ENCODE peak calls at places on chromosome 11, in seven cellular contexts. X is heart left ventricle, J is upper lobe of left lung, M is IMR-90, V is testis, K is uterus, R is body of pancreas. T is an unnamed sample.

GRCh38 chr11:126963603-126964353 is 36.8 kb downstream of the KIRREL3 start:
- DNase-seq in X (no peak), J (peak), M (peak), V (no peak), K (no peak), R (no peak), T (no peak)

GRCh38 chr11:119691020-119691666 is 37.9 kb downstream of the NECTIN1 start:
- DNase-seq in X (no peak), J (no peak), M (no peak), V (no peak), K (no peak), R (no peak), T (no peak)

GRCh38 chr11:47571895-47572294 is 6.5 kb downstream of the PTPMT1 start:
- DNase-seq in X (no peak), J (no peak), M (peak), V (no peak), K (no peak), R (no peak), T (no peak)

GRCh38 chr11:65310756-65311155 is 3.9 kb upstream of the CDC42EP2 start:
- DNase-seq in X (no peak), J (no peak), M (peak), V (no peak), K (no peak), R (no peak), T (no peak)

GRCh38 chr11:75597636-75598035 is 35.6 kb downstream of the SERPINH1 start:
- DNase-seq in X (no peak), J (no peak), M (no peak), V (no peak), K (no peak), R (no peak), T (no peak)

GRCh38 chr11:116144387-116144958 is 628.3 kb downstream of the BUD13 start:
- DNase-seq in X (no peak), J (no peak), M (no peak), V (no peak), K (no peak), R (no peak), T (no peak)

GRCh38 chr11:111406589-111406988 is 27.5 kb upstream of the POU2AF1 start:
- DNase-seq in X (no peak), J (no peak), M (no peak), V (no peak), K (no peak), R (no peak), T (no peak)

GRCh38 chr11:68549789-68550484 is 89.4 kb downstream of the PPP6R3 start:
- DNase-seq in X (no peak), J (no peak), M (no peak), V (no peak), K (no peak), R (no peak), T (no peak)

GRCh38 chr11:8722156-8722555 is 39.6 kb downstream of the RPL27A start:
- DNase-seq in X (peak), J (no peak), M (peak), V (no peak), K (peak), R (no peak), T (no peak)

GRCh38 chr11:12807621-12808020 is 133.4 kb downstream of the TEAD1 start:
- DNase-seq in X (no peak), J (peak), M (no peak), V (no peak), K (no peak), R (no peak), T (no peak)

GRCh38 chr11:58561394-58562102 is 14.1 kb downstream of the LPXN start:
- DNase-seq in X (no peak), J (no peak), M (no peak), V (no peak), K (no peak), R (peak), T (no peak)

GRCh38 chr11:12835286-12835685 is 161.1 kb downstream of the TEAD1 start:
- DNase-seq in X (no peak), J (no peak), M (no peak), V (no peak), K (no peak), R (no peak), T (no peak)

GRCh38 chr11:44731685-44732411 is 5.1 kb downstream of the TSPAN18 start:
- DNase-seq in X (no peak), J (no peak), M (no peak), V (no peak), K (no peak), R (no peak), T (no peak)

GRCh38 chr11:9396752-9397151 is 12.3 kb downstream of the IPO7 start:
- DNase-seq in X (no peak), J (no peak), M (no peak), V (no peak), K (no peak), R (no peak), T (no peak)

GRCh38 chr11:62552931-62553838 is 6.6 kb upstream of the AHNAK start:
- DNase-seq in X (peak), J (peak), M (peak), V (peak), K (peak), R (peak), T (no peak)

GRCh38 chr11:2824851-2825250 is 60.7 kb downstream of the CDKN1C start:
- DNase-seq in X (no peak), J (no peak), M (no peak), V (peak), K (no peak), R (peak), T (no peak)

GRCh38 chr11:620935-621814 is 3.6 kb downstream of the CDHR5 start:
- DNase-seq in X (no peak), J (no peak), M (no peak), V (no peak), K (no peak), R (no peak), T (no peak)
- TF ChIP-seq POLR2A in X (no peak), J (no peak), M (no peak), V (no peak), K (no peak), R (no peak), T (no peak)

GRCh38 chr11:27507561-27508322 is 1.2 kb upstream of the LIN7C start:
- DNase-seq in X (no peak), J (no peak), M (no peak), V (no peak), K (no peak), R (no peak), T (no peak)

GRCh38 chr11:27505781-27506180 is 788 bp downstream of the LIN7C start:
- DNase-seq in X (no peak), J (no peak), M (peak), V (no peak), K (no peak), R (no peak), T (no peak)

GRCh38 chr11:27501102-27501501 is 5.5 kb downstream of the LIN7C start:
- DNase-seq in X (no peak), J (no peak), M (no peak), V (no peak), K (no peak), R (no peak), T (no peak)

GRCh38 chr11:27509953-27510352 is 3.4 kb upstream of the LIN7C start:
- DNase-seq in X (no peak), J (no peak), M (no peak), V (no peak), K (no peak), R (no peak), T (no peak)

DNA sequence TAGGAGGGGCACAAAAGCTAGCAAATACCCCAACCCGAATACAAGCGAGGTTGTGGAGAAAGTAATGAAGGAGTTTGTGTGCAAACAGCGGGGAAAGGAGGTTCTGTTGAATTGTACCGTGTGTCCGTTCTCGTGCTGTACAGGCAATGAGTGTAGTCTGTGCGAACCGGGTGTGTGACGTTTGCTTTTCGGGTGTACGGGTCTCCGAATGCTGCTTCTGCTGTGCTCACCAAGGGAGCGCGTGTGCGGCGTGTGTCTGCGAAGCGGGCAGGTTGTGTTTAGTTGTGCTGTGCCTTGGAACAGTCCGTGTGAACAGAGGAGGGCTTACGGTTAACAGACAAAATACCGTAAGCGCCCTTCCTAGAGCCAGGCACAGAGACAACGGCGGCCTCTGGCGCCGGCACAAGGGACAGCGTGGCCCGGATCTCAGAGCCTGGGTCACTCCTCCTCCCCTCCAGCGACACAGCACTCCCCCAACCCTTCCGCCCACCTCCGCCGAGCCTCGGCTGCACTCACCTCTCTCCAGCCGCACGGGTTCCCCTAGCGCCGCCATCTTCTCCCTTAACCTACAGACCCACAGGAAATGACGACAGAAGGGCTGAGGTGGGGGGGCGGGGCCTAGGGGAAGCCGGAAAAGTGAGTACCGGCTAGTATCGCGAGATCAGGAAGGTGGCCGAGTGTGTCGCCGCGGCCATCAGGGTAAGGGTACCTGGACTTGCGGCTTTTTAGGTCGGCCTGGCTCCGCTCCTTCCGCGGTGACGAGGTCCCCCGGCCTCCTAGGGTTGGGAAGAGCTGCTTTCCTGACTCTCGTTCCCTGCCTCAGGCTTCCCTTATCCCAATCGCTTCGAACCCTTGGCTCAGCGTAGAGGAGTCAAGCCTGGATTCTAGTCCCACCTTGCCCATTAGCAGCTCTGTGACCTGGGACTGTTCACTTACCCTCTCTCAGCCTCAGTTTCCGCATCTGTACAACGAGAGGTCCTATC is at the start of gene LIN7C:
- DNase-seq in X (peak), J (peak), M (peak), V (peak), K (peak), R (peak), T (peak)
- H3K27ac ChIP-seq in X (peak), J (peak), M (peak), V (peak), K (peak), R (peak), T (peak)

DNA sequence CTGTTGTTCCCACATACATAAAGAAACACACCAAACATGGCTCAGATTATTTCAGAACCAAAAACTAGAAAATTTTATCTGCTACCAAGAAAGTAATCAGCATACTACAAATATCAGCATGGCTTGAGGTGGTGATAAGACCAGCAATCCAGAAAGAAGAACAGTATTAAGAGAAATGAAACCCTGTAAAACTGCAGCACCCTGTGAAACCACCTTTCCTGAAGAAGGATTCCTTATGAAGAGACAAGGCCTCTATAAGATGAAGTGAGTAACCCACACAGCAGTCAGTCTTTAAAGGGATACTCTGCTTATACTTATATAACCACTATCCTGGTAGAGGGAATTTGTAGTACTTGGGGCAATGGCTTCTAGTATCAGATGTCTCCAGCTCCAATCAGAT is 49.9 kb downstream of the RSF1 start:
- DNase-seq in X (no peak), J (no peak), M (no peak), V (no peak), K (no peak), R (no peak), T (no peak)
- TF ChIP-seq POLR2A in X (no peak), J (no peak), M (no peak), V (no peak), K (no peak), R (no peak), T (no peak)

GRCh38 chr11:85406841-85407240 is 220.3 kb downstream of the DLG2 start:
- DNase-seq in X (no peak), J (no peak), M (no peak), V (no peak), K (no peak), R (no peak), T (no peak)

GRCh38 chr11:85407648-85408047 is 219.5 kb downstream of the DLG2 start:
- DNase-seq in X (no peak), J (no peak), M (no peak), V (no peak), K (no peak), R (no peak), T (no peak)

DNA sequence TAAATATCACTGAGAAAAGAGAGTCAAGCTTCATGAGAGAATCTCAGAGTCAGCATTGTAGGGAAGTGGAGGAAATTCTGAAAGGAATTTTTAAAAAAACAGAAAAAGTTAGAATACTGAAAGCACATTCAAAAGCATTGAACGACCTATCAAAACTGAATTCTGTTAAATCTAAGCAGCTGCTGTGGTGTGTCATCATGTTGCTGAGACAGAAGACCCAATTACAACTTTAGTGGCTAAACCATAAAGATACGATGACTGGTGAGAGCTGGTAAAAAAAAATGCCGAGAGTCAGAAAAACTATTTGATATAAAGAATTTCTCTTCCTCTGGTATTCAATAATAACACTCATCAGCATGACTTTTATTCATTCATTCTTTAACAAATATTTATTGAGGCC is 220.8 kb downstream of the DLG2 start:
- DNase-seq in X (no peak), J (no peak), M (no peak), V (no peak), K (no peak), R (no peak), T (no peak)
- H3K27ac ChIP-seq in X (no peak), J (no peak), M (no peak), V (no peak), K (no peak), R (no peak), T (no peak)

GRCh38 chr11:33696931-33697638 is 3.5 kb downstream of the C11orf91 start:
- DNase-seq in X (no peak), J (no peak), M (no peak), V (no peak), K (no peak), R (no peak), T (peak)
- TF ChIP-seq POLR2A in X (no peak), J (no peak), M (no peak), V (no peak), K (no peak), R (no peak), T (no peak)

GRCh38 chr11:6606471-6607189 is 3.1 kb downstream of the ILK start:
- DNase-seq in X (peak), J (peak), M (peak), V (peak), K (peak), R (peak), T (no peak)
- H3K27ac ChIP-seq in X (peak), J (peak), M (peak), V (peak), K (peak), R (peak), T (peak)

GRCh38 chr11:76764941-76765340 is 18.2 kb upstream of the TSKU start:
- DNase-seq in X (no peak), J (no peak), M (no peak), V (no peak), K (no peak), R (no peak), T (no peak)
- TF ChIP-seq POLR2A in X (no peak), J (no peak), M (no peak), V (no peak), K (no peak), R (no peak), T (no peak)

GRCh38 chr11:64007160-64007628 is 21.0 kb downstream of the OTUB1 start:
- DNase-seq in X (no peak), J (no peak), M (no peak), V (peak), K (peak), R (no peak), T (no peak)
- H3K27ac ChIP-seq in X (peak), J (peak), M (no peak), V (peak), K (peak), R (peak), T (peak)

T was measured in vagina.